ENCODE peak calls at places on chromosomes 6 and 20, in seven cellular contexts. One of them, this sample, is unnamed.

GRCh38 chr6:163339466-163339865 is 75.1 kb upstream of the QKI start:
- DNase-seq in neural crest cell: no peak
- DNase-seq in activated CD4-positive, alpha-beta T cell treated with anti-CD3 and anti-CD28 coated beads, Interleukin-2, amount 10 ng/mL, durations not matched to agents 7 days and 5 days: no peak
- DNase-seq in heart left ventricle: no peak
- DNase-seq in A673: no peak
- DNase-seq in naive thymus-derived CD8-positive, alpha-beta T cell: no peak
- DNase-seq in body of pancreas: no peak
- DNase-seq in this sample: no peak

GRCh38 chr20:56630506-56631317 is 1.6 kb downstream of the TFAP2C start:
- DNase-seq in activated CD4-positive, alpha-beta T cell treated with anti-CD3 and anti-CD28 coated beads, Interleukin-2, amount 10 ng/mL, durations not matched to agents 7 days and 5 days: no peak
- DNase-seq in neural crest cell: peak; percentile 33
- DNase-seq in A673: no peak
- DNase-seq in body of pancreas: no peak
- DNase-seq in heart left ventricle: no peak
- DNase-seq in naive thymus-derived CD8-positive, alpha-beta T cell: no peak
- DNase-seq in this sample: peak; percentile 78

GRCh38 chr20:49804364-49804763 is 8.3 kb upstream of the SLC9A8 start:
- DNase-seq in heart left ventricle: no peak
- DNase-seq in body of pancreas: no peak
- DNase-seq in A673: no peak
- DNase-seq in naive thymus-derived CD8-positive, alpha-beta T cell: no peak
- DNase-seq in neural crest cell: no peak
- DNase-seq in activated CD4-positive, alpha-beta T cell treated with anti-CD3 and anti-CD28 coated beads, Interleukin-2, amount 10 ng/mL, durations not matched to agents 7 days and 5 days: no peak
- DNase-seq in this sample: no peak

GRCh38 chr6:47352169-47352568 is 42.5 kb upstream of the TNFRSF21 start:
- DNase-seq in activated CD4-positive, alpha-beta T cell treated with anti-CD3 and anti-CD28 coated beads, Interleukin-2, amount 10 ng/mL, durations not matched to agents 7 days and 5 days: no peak
- DNase-seq in body of pancreas: no peak
- DNase-seq in neural crest cell: no peak
- DNase-seq in A673: peak; percentile 12
- DNase-seq in naive thymus-derived CD8-positive, alpha-beta T cell: no peak
- DNase-seq in heart left ventricle: no peak
- DNase-seq in this sample: no peak

GRCh38 chr20:51731771-51732453 is 36.3 kb downstream of the ATP9A start:
- DNase-seq in heart left ventricle: peak; percentile 28
- DNase-seq in body of pancreas: no peak
- DNase-seq in naive thymus-derived CD8-positive, alpha-beta T cell: no peak
- DNase-seq in neural crest cell: no peak
- DNase-seq in A673: peak; percentile 32
- DNase-seq in activated CD4-positive, alpha-beta T cell treated with anti-CD3 and anti-CD28 coated beads, Interleukin-2, amount 10 ng/mL, durations not matched to agents 7 days and 5 days: no peak
- DNase-seq in this sample: no peak

GRCh38 chr6:97322811-97323210 is 39.8 kb upstream of the MMS22L start:
- DNase-seq in A673: no peak
- DNase-seq in heart left ventricle: no peak
- DNase-seq in naive thymus-derived CD8-positive, alpha-beta T cell: no peak
- DNase-seq in body of pancreas: no peak
- DNase-seq in activated CD4-positive, alpha-beta T cell treated with anti-CD3 and anti-CD28 coated beads, Interleukin-2, amount 10 ng/mL, durations not matched to agents 7 days and 5 days: no peak
- DNase-seq in neural crest cell: no peak
- DNase-seq in this sample: peak; percentile 59

GRCh38 chr20:1631309-1632227 is 11.8 kb upstream of the SIRPB1 start:
- DNase-seq in heart left ventricle: no peak
- DNase-seq in A673: no peak
- DNase-seq in activated CD4-positive, alpha-beta T cell treated with anti-CD3 and anti-CD28 coated beads, Interleukin-2, amount 10 ng/mL, durations not matched to agents 7 days and 5 days: no peak
- DNase-seq in naive thymus-derived CD8-positive, alpha-beta T cell: no peak
- DNase-seq in neural crest cell: no peak
- DNase-seq in body of pancreas: no peak
- DNase-seq in this sample: peak; percentile 1

GRCh38 chr6:87682310-87682709 is 19.7 kb downstream of the AKIRIN2 start:
- DNase-seq in activated CD4-positive, alpha-beta T cell treated with anti-CD3 and anti-CD28 coated beads, Interleukin-2, amount 10 ng/mL, durations not matched to agents 7 days and 5 days: no peak
- DNase-seq in heart left ventricle: no peak
- DNase-seq in body of pancreas: no peak
- DNase-seq in naive thymus-derived CD8-positive, alpha-beta T cell: no peak
- DNase-seq in A673: no peak
- DNase-seq in neural crest cell: no peak
- DNase-seq in this sample: peak; percentile 62

GRCh38 chr6:127301199-127301700 is 34.6 kb downstream of the RNF146 start:
- DNase-seq in activated CD4-positive, alpha-beta T cell treated with anti-CD3 and anti-CD28 coated beads, Interleukin-2, amount 10 ng/mL, durations not matched to agents 7 days and 5 days: no peak
- DNase-seq in body of pancreas: no peak
- DNase-seq in heart left ventricle: no peak
- DNase-seq in A673: peak; percentile 45
- DNase-seq in neural crest cell: no peak
- DNase-seq in naive thymus-derived CD8-positive, alpha-beta T cell: no peak
- DNase-seq in this sample: no peak

GRCh38 chr20:47620808-47621805 is 119.4 kb downstream of the NCOA3 start:
- DNase-seq in body of pancreas: no peak
- DNase-seq in naive thymus-derived CD8-positive, alpha-beta T cell: no peak
- DNase-seq in heart left ventricle: no peak
- DNase-seq in activated CD4-positive, alpha-beta T cell treated with anti-CD3 and anti-CD28 coated beads, Interleukin-2, amount 10 ng/mL, durations not matched to agents 7 days and 5 days: peak; percentile 54
- DNase-seq in neural crest cell: no peak
- DNase-seq in A673: peak; percentile 72
- DNase-seq in this sample: peak; percentile 86

GRCh38 chr20:37345339-37346231 is at the start of gene SRC:
- DNase-seq in naive thymus-derived CD8-positive, alpha-beta T cell: peak; percentile 35
- DNase-seq in neural crest cell: peak; percentile 68
- DNase-seq in heart left ventricle: peak; percentile 85
- DNase-seq in A673: peak; percentile 68
- DNase-seq in activated CD4-positive, alpha-beta T cell treated with anti-CD3 and anti-CD28 coated beads, Interleukin-2, amount 10 ng/mL, durations not matched to agents 7 days and 5 days: peak; percentile 45
- DNase-seq in body of pancreas: peak; percentile 81
- DNase-seq in this sample: peak; percentile 73

GRCh38 chr6:138582573-138582972 is 83.3 kb upstream of the NHSL1 start:
- DNase-seq in naive thymus-derived CD8-positive, alpha-beta T cell: no peak
- DNase-seq in body of pancreas: no peak
- DNase-seq in A673: no peak
- DNase-seq in heart left ventricle: no peak
- DNase-seq in neural crest cell: no peak
- DNase-seq in activated CD4-positive, alpha-beta T cell treated with anti-CD3 and anti-CD28 coated beads, Interleukin-2, amount 10 ng/mL, durations not matched to agents 7 days and 5 days: no peak
- DNase-seq in this sample: no peak

GRCh38 chr6:93784794-93785757 is 365.7 kb upstream of the EPHA7 start:
- DNase-seq in naive thymus-derived CD8-positive, alpha-beta T cell: no peak
- DNase-seq in heart left ventricle: no peak
- DNase-seq in A673: peak; percentile 9
- DNase-seq in body of pancreas: no peak
- DNase-seq in neural crest cell: no peak
- DNase-seq in activated CD4-positive, alpha-beta T cell treated with anti-CD3 and anti-CD28 coated beads, Interleukin-2, amount 10 ng/mL, durations not matched to agents 7 days and 5 days: no peak
- DNase-seq in this sample: peak; percentile 71

GRCh38 chr6:10968776-10969175 is 75.3 kb downstream of the ELOVL2 start:
- DNase-seq in body of pancreas: no peak
- DNase-seq in naive thymus-derived CD8-positive, alpha-beta T cell: no peak
- DNase-seq in heart left ventricle: no peak
- DNase-seq in activated CD4-positive, alpha-beta T cell treated with anti-CD3 and anti-CD28 coated beads, Interleukin-2, amount 10 ng/mL, durations not matched to agents 7 days and 5 days: no peak
- DNase-seq in neural crest cell: no peak
- DNase-seq in A673: no peak
- DNase-seq in this sample: no peak

GRCh38 chr6:31048090-31048489 is 37.8 kb downstream of the MUC22 start:
- DNase-seq in heart left ventricle: no peak
- DNase-seq in naive thymus-derived CD8-positive, alpha-beta T cell: no peak
- DNase-seq in neural crest cell: no peak
- DNase-seq in body of pancreas: no peak
- DNase-seq in A673: no peak
- DNase-seq in activated CD4-positive, alpha-beta T cell treated with anti-CD3 and anti-CD28 coated beads, Interleukin-2, amount 10 ng/mL, durations not matched to agents 7 days and 5 days: no peak
- DNase-seq in this sample: peak; percentile 53

GRCh38 chr20:1806456-1806855 is 88.8 kb upstream of the SIRPA start:
- DNase-seq in activated CD4-positive, alpha-beta T cell treated with anti-CD3 and anti-CD28 coated beads, Interleukin-2, amount 10 ng/mL, durations not matched to agents 7 days and 5 days: no peak
- DNase-seq in neural crest cell: no peak
- DNase-seq in A673: no peak
- DNase-seq in naive thymus-derived CD8-positive, alpha-beta T cell: no peak
- DNase-seq in heart left ventricle: no peak
- DNase-seq in body of pancreas: no peak
- DNase-seq in this sample: no peak

GRCh38 chr20:872855-873520 is 39.5 kb downstream of the FAM110A start:
- DNase-seq in neural crest cell: no peak
- DNase-seq in naive thymus-derived CD8-positive, alpha-beta T cell: no peak
- DNase-seq in body of pancreas: no peak
- DNase-seq in activated CD4-positive, alpha-beta T cell treated with anti-CD3 and anti-CD28 coated beads, Interleukin-2, amount 10 ng/mL, durations not matched to agents 7 days and 5 days: no peak
- DNase-seq in A673: no peak
- DNase-seq in heart left ventricle: no peak
- DNase-seq in this sample: no peak

GRCh38 chr6:128494440-128494839 is 26.0 kb downstream of the PTPRK start:
- DNase-seq in activated CD4-positive, alpha-beta T cell treated with anti-CD3 and anti-CD28 coated beads, Interleukin-2, amount 10 ng/mL, durations not matched to agents 7 days and 5 days: no peak
- DNase-seq in body of pancreas: no peak
- DNase-seq in naive thymus-derived CD8-positive, alpha-beta T cell: no peak
- DNase-seq in neural crest cell: no peak
- DNase-seq in A673: no peak
- DNase-seq in heart left ventricle: no peak
- DNase-seq in this sample: no peak

GRCh38 chr6:107976267-107976783 is 18.3 kb upstream of the SEC63 start:
- DNase-seq in A673: no peak
- DNase-seq in heart left ventricle: no peak
- DNase-seq in body of pancreas: no peak
- DNase-seq in activated CD4-positive, alpha-beta T cell treated with anti-CD3 and anti-CD28 coated beads, Interleukin-2, amount 10 ng/mL, durations not matched to agents 7 days and 5 days: no peak
- DNase-seq in naive thymus-derived CD8-positive, alpha-beta T cell: no peak
- DNase-seq in neural crest cell: no peak
- DNase-seq in this sample: no peak

GRCh38 chr20:38153401-38153800 is 11.7 kb downstream of the TGM2 start:
- DNase-seq in naive thymus-derived CD8-positive, alpha-beta T cell: no peak
- DNase-seq in heart left ventricle: no peak
- DNase-seq in activated CD4-positive, alpha-beta T cell treated with anti-CD3 and anti-CD28 coated beads, Interleukin-2, amount 10 ng/mL, durations not matched to agents 7 days and 5 days: no peak
- DNase-seq in neural crest cell: no peak
- DNase-seq in body of pancreas: no peak
- DNase-seq in A673: no peak
- DNase-seq in this sample: no peak

This sample was measured in PC-3.